ENCODE peak calls at places on chromosomes 7 and 10, in six cellular contexts. V, I, U, E, Q and H are unnamed samples.

GRCh38 chr7:105675873-105676484 is 94.7 kb upstream of the EFCAB10 start:
- DNase-seq in V (no peak), E (no peak), U (no peak), Q (peak; percentile 72), I (no peak), H (peak; percentile 59)

GRCh38 chr7:30752979-30753378 is 1.0 kb downstream of the INMT start:
- DNase-seq in V (peak; percentile 39), Q (peak; percentile 73), U (no peak), I (no peak), E (peak; percentile 90), H (no peak)

GRCh38 chr10:85646312-85646711 is 720.3 kb downstream of the GRID1 start:
- DNase-seq in Q (no peak), I (peak; percentile 28), U (no peak), E (no peak), V (no peak), H (no peak)

GRCh38 chr7:1457949-1458675 is 1.2 kb downstream of the MICALL2 start:
- DNase-seq in E (no peak), Q (no peak), I (no peak), V (no peak), U (no peak), H (no peak)

GRCh38 chr7:131080754-131081153 is 246.9 kb upstream of the MKLN1 start:
- DNase-seq in Q (no peak), V (no peak), I (no peak), E (no peak), U (no peak), H (no peak)

GRCh38 chr7:75732764-75733630 is 5.7 kb downstream of the HIP1 start:
- DNase-seq in Q (no peak), V (no peak), U (no peak), E (peak; percentile 58), I (peak; percentile 32), H (no peak)

GRCh38 chr10:16232441-16232840 is 204.4 kb upstream of the PTER start:
- DNase-seq in I (no peak), V (no peak), E (no peak), U (no peak), Q (no peak), H (no peak)

GRCh38 chr10:44853148-44853734 is 57.9 kb upstream of the TMEM72 start:
- DNase-seq in I (no peak), E (peak; percentile 23), Q (no peak), U (no peak), V (no peak), H (no peak)

GRCh38 chr10:62037166-62037831 is 135.8 kb downstream of the ARID5B start:
- DNase-seq in Q (no peak), E (no peak), U (no peak), V (no peak), I (no peak), H (peak; percentile 15)

GRCh38 chr7:15305002-15305600 is 256.7 kb downstream of the AGMO start:
- DNase-seq in E (no peak), I (peak; percentile 59), U (no peak), Q (no peak), V (no peak), H (peak; percentile 61)

GRCh38 chr10:32981760-32982159 is 23.7 kb upstream of the ITGB1 start:
- DNase-seq in U (no peak), V (no peak), I (peak; percentile 62), Q (no peak), E (peak; percentile 58), H (no peak)

GRCh38 chr7:1228535-1229333 is 3.9 kb upstream of the UNCX start:
- DNase-seq in U (no peak), I (no peak), Q (no peak), E (no peak), V (no peak), H (no peak)

GRCh38 chr10:10903620-10904019 is 114.1 kb upstream of the CELF2 start:
- DNase-seq in V (no peak), U (no peak), Q (no peak), I (no peak), E (no peak), H (no peak)

GRCh38 chr7:98387544-98388226 is 13.2 kb downstream of the BAIAP2L1 start:
- DNase-seq in I (no peak), V (no peak), E (no peak), Q (peak; percentile 7), U (no peak), H (no peak)

GRCh38 chr10:50625663-50626062 is 1.9 kb upstream of the SGMS1 start:
- DNase-seq in Q (no peak), V (no peak), E (no peak), U (no peak), I (peak; percentile 27), H (no peak)

GRCh38 chr7:584122-584465 is 64.4 kb upstream of the PDGFA start:
- DNase-seq in E (peak; percentile 54), U (no peak), Q (no peak), V (no peak), I (no peak), H (no peak)

GRCh38 chr10:72263613-72264241 is 10.0 kb upstream of the DDIT4 start:
- DNase-seq in U (peak; percentile 88), Q (peak; percentile 79), E (no peak), I (peak; percentile 81), V (no peak), H (peak; percentile 46)

GRCh38 chr7:47581442-47581820 is 480 bp downstream of the TNS3 start:
- DNase-seq in E (no peak), Q (peak; percentile 78), U (no peak), V (no peak), I (peak; percentile 73), H (peak; percentile 21)

GRCh38 chr10:113947138-113948011 is 92.9 kb downstream of the NHLRC2 start:
- DNase-seq in I (peak; percentile 54), Q (no peak), E (no peak), V (no peak), U (no peak), H (peak; percentile 59)

GRCh38 chr7:6284461-6285360 is 12.3 kb upstream of the CYTH3 start:
- DNase-seq in I (no peak), E (no peak), Q (no peak), V (no peak), U (peak; percentile 76), H (no peak)

GRCh38 chr10:90602815-90603600 is 254.8 kb downstream of the HTR7 start:
- DNase-seq in I (no peak), U (no peak), E (no peak), Q (no peak), V (no peak), H (no peak)

GRCh38 chr10:119483839-119484238 is 58.7 kb downstream of the RGS10 start:
- DNase-seq in I (no peak), V (no peak), Q (no peak), E (no peak), U (no peak), H (no peak)

GRCh38 chr10:51860257-51860656 is 160.9 kb upstream of the CSTF2T start:
- DNase-seq in Q (no peak), V (peak; percentile 71), U (no peak), I (no peak), E (no peak), H (no peak)

GRCh38 chr7:5709347-5709950 is 72.0 kb downstream of the RNF216 start:
- DNase-seq in V (no peak), U (no peak), E (no peak), I (no peak), Q (no peak), H (no peak)

GRCh38 chr10:32104622-32105509 is 48.6 kb upstream of the KIF5B start:
- DNase-seq in E (no peak), U (no peak), V (no peak), I (no peak), Q (no peak), H (no peak)

GRCh38 chr10:133391761-133392518 is 2.0 kb upstream of the MTG1 start:
- DNase-seq in Q (no peak), V (no peak), E (no peak), U (peak; percentile 34), I (no peak), H (no peak)

GRCh38 chr10:122051609-122052385 is 62.8 kb downstream of the TACC2 start:
- DNase-seq in E (peak; percentile 63), Q (no peak), I (peak; percentile 73), U (no peak), V (no peak), H (peak; percentile 58)

GRCh38 chr10:100882681-100883321 is 30.0 kb upstream of the SLF2 start:
- DNase-seq in I (no peak), V (no peak), Q (no peak), U (no peak), E (no peak), H (no peak)

GRCh38 chr10:100879741-100880360 is 32.9 kb upstream of the SLF2 start:
- DNase-seq in V (no peak), E (no peak), U (no peak), Q (no peak), I (no peak), H (peak; percentile 30)

GRCh38 chr10:100883322-100883821 is 29.4 kb upstream of the SLF2 start:
- DNase-seq in Q (no peak), V (no peak), U (no peak), I (no peak), E (no peak), H (peak; percentile 23)

GRCh38 chr10:100881552-100882250 is 31.1 kb upstream of the SLF2 start:
- DNase-seq in Q (no peak), I (no peak), E (no peak), U (no peak), V (no peak), H (peak; percentile 28)

GRCh38 chr10:100882251-100882643 is 30.5 kb upstream of the SLF2 start:
- DNase-seq in V (no peak), U (no peak), Q (no peak), I (no peak), E (no peak), H (peak; percentile 43)
- H3K4me1 ChIP-seq in V (no peaks in the 10 kb centered on the region), U (peaks cover 8% of the 10 kb centered on the region), Q (no peaks in the 10 kb centered on the region), I (peaks cover 39% of the 10 kb centered on the region), E (no peaks in the 10 kb centered on the region), H (peaks cover 38% of the 10 kb centered on the region)

GRCh38 chr7:11193131-11193867 is 219.6 kb downstream of the PHF14 start:
- DNase-seq in I (peak; percentile 20), V (no peak), E (peak; percentile 51), Q (peak; percentile 63), U (no peak), H (peak; percentile 41)
- H3K4me3 ChIP-seq in I (no peak overlapping the region), V (peak overlapping the region; percentile 46), E (peak overlapping the region; percentile 56), Q (peak overlapping the region; percentile 30), U (no peak overlapping the region), H (peak overlapping the region; percentile 58)

DNA sequence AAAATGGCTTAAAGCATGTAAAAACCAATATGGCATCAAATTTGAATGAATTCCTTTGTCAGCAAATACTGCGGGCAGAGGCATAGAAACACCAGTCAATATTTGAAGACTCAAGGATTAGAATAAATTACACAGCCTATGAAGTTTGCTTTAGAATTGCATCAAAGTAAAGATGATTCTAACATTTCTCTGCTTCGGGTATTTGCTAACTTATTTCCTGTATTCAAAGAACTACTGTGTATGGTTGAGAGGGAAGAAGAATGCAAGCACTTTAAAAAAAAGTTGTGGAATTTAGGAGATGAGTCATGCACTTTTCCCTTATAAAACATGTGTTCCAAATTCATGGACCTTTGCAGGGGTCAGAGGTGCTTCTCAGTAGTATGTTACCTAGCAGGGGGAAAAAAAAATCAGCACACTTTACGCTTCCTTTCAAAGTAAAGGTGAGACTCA is 90.1 kb downstream of the PIP4K2A start:
- DNase-seq in V (no peak), I (peak; percentile 21), U (no peak), E (no peak), Q (no peak), H (no peak)
- H3K4me1 ChIP-seq in V (no peaks in the 10 kb centered on the region), I (peaks cover 27% of the 10 kb centered on the region), U (peaks cover 41% of the 10 kb centered on the region), E (peaks cover 13% of the 10 kb centered on the region), Q (no peaks in the 10 kb centered on the region), H (peaks cover 35% of the 10 kb centered on the region)

DNA sequence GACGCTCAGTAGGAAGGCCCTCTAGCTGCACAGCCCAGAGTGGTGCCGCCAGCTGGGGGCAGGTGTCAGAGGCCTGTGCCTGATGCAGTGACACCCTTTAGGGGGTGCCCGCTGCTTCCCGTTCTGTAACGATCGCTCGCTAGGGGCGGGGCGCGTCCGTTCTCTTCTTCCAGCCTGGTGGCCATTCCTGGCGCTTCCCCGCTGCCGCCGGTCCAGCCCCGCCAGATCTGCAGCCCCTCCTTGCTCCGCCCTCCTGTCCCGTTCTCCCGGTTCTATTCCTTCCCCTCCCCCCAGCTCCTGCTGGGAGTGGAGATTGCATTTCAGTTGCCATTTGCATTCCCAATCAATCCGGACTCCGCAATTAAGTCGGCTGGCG is 39.2 kb downstream of the AGAP3 start:
- DNase-seq in I (peak; percentile 50), Q (no peak), V (no peak), E (peak; percentile 74), U (no peak), H (no peak)
- H3K4me3 ChIP-seq in I (no peak overlapping the region), Q (no peak overlapping the region), V (peak overlapping the region; percentile 49), E (peak overlapping the region; percentile 64), U (no peak overlapping the region), H (no peak overlapping the region)